ENCODE peak calls at places on chromosomes 12 and 14, in four cellular contexts. A, N, W and G are unnamed samples.
A peak's percentile ranks its signal among the peaks of the same experiment; 100 is the strongest.

GRCh38 chr12:120534203-120534702 is at the start of gene RNF10:
- DNase-seq in A (peak; percentile 96), N (peak; percentile 80), W (peak; percentile 73), G (no peak)

GRCh38 chr12:81245918-81246611 is 168.2 kb downstream of the ACSS3 start:
- DNase-seq in A (no peak), N (no peak), W (no peak), G (no peak)

GRCh38 chr14:21505009-21505553 is 6.1 kb downstream of the METTL3 start:
- DNase-seq in A (no peak), N (no peak), W (no peak), G (no peak)

GRCh38 chr12:42834062-42834461 is 244.5 kb upstream of the PRICKLE1 start:
- DNase-seq in A (no peak), N (no peak), W (no peak), G (no peak)

GRCh38 chr12:47902131-47902639 is 2.6 kb downstream of the VDR start:
- DNase-seq in A (no peak), N (no peak), W (no peak), G (no peak)

GRCh38 chr14:34338056-34338455 is 124.0 kb downstream of the SPTSSA start:
- DNase-seq in A (no peak), N (no peak), W (no peak), G (no peak)

GRCh38 chr12:112297188-112297587 is 85.0 kb downstream of the HECTD4 start:
- DNase-seq in A (no peak), N (no peak), W (no peak), G (no peak)

GRCh38 chr12:77720258-77720657 is 110.4 kb upstream of the NAV3 start:
- DNase-seq in A (no peak), N (no peak), W (no peak), G (peak; percentile 1)

GRCh38 chr14:103108749-103109207 is 14.3 kb downstream of the EXOC3L4 start:
- DNase-seq in A (no peak), N (no peak), W (peak; percentile 38), G (no peak)

GRCh38 chr12:76346798-76347420 is 1.3 kb downstream of the BBS10 start:
- DNase-seq in A (no peak), N (peak; percentile 58), W (peak; percentile 70), G (peak; percentile 33)

GRCh38 chr14:64937821-64938193 is 4.7 kb downstream of the GPX2 start:
- DNase-seq in A (peak; percentile 29), N (no peak), W (peak; percentile 11), G (no peak)

GRCh38 chr12:89225401-89225800 is 126.9 kb downstream of the DUSP6 start:
- DNase-seq in A (no peak), N (peak; percentile 26), W (peak; percentile 81), G (peak; percentile 18)

DNA sequence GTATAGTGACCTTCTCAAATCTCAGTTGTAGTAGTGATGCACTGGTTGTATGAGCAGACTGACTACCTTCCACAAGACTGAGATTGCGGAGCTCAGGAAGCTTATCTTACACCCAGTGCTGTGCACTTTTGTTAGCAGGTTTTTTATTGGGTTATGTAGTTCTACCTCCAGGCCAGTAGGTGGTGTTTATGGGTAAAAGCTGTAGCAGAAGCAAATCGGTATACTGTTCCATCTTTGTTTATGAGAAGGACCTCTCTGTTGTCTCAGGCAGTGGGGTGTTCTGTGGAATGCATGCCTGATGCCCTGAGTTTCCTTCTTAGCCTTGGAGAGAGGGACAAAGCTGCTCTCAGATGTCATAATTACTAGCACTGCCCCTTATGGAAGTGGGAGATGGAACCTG is 217.8 kb downstream of the LRFN5 start:
- DNase-seq in A (no peak), N (no peak), W (no peak), G (no peak)
- TF ChIP-seq CTCF in A (no peak), N (no peak), W (no peak), G (no peak)

DNA sequence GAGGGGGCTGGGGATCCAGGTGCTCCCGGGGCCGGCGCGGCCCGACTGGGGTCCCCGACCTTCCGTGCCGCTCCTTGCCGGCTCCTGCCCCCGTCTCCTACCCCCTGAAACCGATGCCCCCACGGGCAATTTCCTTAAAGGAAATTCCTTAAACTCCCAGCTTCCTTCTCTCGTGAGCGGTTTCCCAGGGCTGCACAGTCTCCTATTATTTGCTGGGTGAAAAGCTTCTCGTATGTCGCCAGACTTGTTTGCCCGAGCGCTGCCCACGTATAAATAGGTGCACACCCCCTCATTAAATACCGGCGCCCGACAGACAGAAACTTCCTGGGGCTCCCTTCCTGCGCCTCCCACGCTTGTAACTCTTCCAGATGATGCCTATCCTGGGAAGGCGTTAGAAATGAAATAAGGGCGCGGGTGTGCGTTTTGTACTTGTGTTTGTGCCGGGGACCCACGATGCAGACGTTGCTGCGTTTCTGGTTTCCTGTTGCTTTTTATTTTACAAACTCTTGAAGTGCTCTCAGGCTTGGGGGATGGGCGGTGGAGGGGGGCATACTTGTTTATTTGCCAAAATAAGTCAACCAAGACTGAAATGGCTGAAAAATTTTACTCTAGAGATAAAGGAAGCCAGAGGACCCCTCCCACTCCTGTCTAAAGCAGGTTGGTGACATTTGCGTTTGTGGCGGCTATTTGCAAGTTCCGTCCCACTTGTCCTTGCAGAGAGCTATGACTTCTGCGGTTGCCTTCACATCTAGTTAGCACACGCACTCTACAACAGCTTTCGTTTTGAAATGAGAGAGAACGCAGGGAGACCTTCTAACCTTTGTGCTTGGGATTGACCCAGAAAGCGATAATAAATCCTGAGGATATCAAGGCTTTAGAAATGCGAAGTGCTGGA is 1.0 kb downstream of the HIP1R start:
- DNase-seq in A (peak; percentile 50), N (no peak), W (no peak), G (no peak)
- H3K4me3 ChIP-seq in A (peak overlapping the region; percentile 98), N (peak overlapping the region; percentile 58), W (peak overlapping the region; percentile 69), G (peak overlapping the region; percentile 54)

DNA sequence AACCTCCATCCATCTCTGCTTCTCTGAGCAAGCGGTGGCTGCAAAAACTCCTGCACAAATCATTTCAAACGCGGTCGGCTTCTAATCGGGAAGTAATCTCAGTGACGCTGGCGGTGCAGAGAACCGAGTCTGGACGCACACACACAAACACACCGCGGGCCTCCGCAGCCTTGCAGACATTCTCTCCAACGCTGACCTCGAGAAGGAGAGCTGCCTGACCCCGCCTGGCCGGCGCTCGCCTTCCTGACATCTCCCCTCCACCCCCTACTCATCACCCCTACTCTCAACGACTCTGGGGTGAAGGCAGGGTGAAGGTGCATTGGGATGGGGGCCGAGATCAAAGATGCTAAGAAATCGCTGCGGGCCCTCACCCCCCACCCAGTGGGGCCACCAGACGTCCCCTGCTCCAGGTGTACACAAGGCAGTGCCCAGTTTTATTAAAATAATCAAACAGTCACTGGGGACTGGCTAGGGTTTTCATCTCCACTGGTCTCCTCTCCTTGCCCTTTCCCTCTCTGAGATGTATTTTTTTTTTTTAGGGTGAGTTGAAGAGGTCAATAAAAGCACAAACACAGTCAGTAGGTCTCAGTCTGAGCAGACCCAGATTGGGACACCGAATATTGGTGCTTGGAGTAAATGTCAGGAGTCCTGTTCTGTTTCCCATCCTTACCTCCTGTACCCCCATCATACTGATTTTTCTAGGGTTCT is 536 bp upstream of the TBX5 start:
- DNase-seq in A (no peak), N (no peak), W (no peak), G (no peak)
- TF ChIP-seq CTCF in A (no peak), N (no peak), W (no peak), G (no peak)

GRCh38 chr12:53977596-53978464 is 3.1 kb upstream of the HOTAIR start:
- DNase-seq in A (no peak), N (no peak), W (no peak), G (no peak)
- H3K4me3 ChIP-seq in A (no peak overlapping the region), N (no peak overlapping the region), W (no peak overlapping the region), G (peak overlapping the region; percentile 5)

GRCh38 chr12:29889737-29890136 is 106.0 kb upstream of the TMTC1 start:
- DNase-seq in A (no peak), N (no peak), W (peak; percentile 12), G (no peak)
- TF ChIP-seq CTCF in A (no peak), N (peak; percentile 30), W (peak; percentile 42), G (peak; percentile 29)

GRCh38 chr12:22518067-22518719 is 26.1 kb downstream of the C2CD5 start:
- DNase-seq in A (no peak), N (no peak), W (peak; percentile 61), G (no peak)

GRCh38 chr12:22514875-22515274 is 29.5 kb downstream of the C2CD5 start:
- DNase-seq in A (no peak), N (no peak), W (no peak), G (no peak)

DNA sequence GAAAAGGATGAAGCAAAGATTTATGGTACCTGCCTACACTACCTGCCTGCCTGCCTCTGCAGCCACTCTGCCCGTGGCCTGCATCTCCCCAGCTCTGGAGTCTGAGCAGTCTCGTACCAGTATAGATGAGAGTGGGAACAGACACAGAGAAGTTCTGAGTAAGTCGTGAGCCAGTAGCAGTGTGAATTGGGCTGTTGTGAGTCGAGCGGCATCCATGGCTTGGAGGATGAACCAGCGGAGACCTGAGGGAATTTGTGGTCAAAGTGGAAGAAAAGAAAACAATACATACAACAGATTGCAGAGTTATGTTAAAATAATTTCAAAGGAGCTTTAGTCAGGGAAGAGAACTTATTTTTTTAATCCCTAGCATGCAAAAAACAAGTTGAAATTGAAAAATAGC is 25.3 kb downstream of the C2CD5 start:
- DNase-seq in A (no peak), N (no peak), W (peak; percentile 34), G (no peak)
- H3K4me3 ChIP-seq in A (no peak overlapping the region), N (no peak overlapping the region), W (no peak overlapping the region), G (no peak overlapping the region)